ENCODE peak calls at places on chromosomes 4 and X, in six cellular contexts. C, I, K, N, S and F are unnamed samples.

GRCh38 chrX:32599156-32599555 is 612.2 kb downstream of the DMD start:
- DNase-seq in I (no peak), S (no peak), N (no peak), K (no peak), C (no peak), F (no peak)

GRCh38 chr4:109890076-109890475 is 22.6 kb upstream of the EGF start:
- DNase-seq in K (no peak), S (no peak), N (no peak), C (no peak), I (no peak), F (no peak)

GRCh38 chr4:76585897-76586360 is 150.9 kb downstream of the SHROOM3 start:
- DNase-seq in N (no peak), C (peak), I (peak), S (peak), K (peak), F (no peak)

GRCh38 chrX:13254076-13254785 is 65.6 kb downstream of the ATXN3L start:
- DNase-seq in S (peak), I (peak), C (peak), N (peak), K (no peak), F (peak)

GRCh38 chr4:10173754-10174749 is 57.5 kb upstream of the WDR1 start:
- DNase-seq in N (peak), I (no peak), S (no peak), C (no peak), K (no peak), F (no peak)

GRCh38 chrX:141879616-141880015 is 24.1 kb upstream of the MAGEC1 start:
- DNase-seq in K (no peak), C (no peak), S (no peak), I (no peak), N (no peak), F (no peak)

GRCh38 chr4:128583753-128584712 is 225.5 kb upstream of the JADE1 start:
- DNase-seq in K (no peak), S (no peak), C (no peak), N (peak), I (peak), F (peak)

GRCh38 chr4:21304061-21304541 is 603.8 kb downstream of the PACRGL start:
- DNase-seq in K (no peak), S (peak), N (no peak), I (peak), C (no peak), F (peak)

GRCh38 chrX:73930300-73930699 is 367.3 kb downstream of the CHIC1 start:
- DNase-seq in I (no peak), K (no peak), C (no peak), N (no peak), S (no peak), F (no peak)

GRCh38 chrX:1463581-1464281 is 11.0 kb upstream of the ASMTL start:
- DNase-seq in K (no peak), N (no peak), I (no peak), C (no peak), S (no peak), F (no peak)

GRCh38 chr4:78904143-78904542 is 35.1 kb downstream of the PAQR3 start:
- DNase-seq in N (no peak), C (no peak), S (no peak), I (peak), K (no peak), F (no peak)

GRCh38 chr4:37715889-37716402 is 29.8 kb upstream of the RELL1 start:
- DNase-seq in C (peak), K (no peak), I (peak), S (no peak), N (peak), F (peak)

GRCh38 chr4:173056708-173057107 is 111.9 kb upstream of the GALNT7 start:
- DNase-seq in C (no peak), S (no peak), K (no peak), I (no peak), N (no peak), F (no peak)

GRCh38 chrX:48468247-48468671 is 1.8 kb downstream of the SLC38A5 start:
- DNase-seq in S (peak), C (no peak), N (no peak), I (peak), K (no peak), F (no peak)

GRCh38 chr4:69957209-69957608 is 8.3 kb downstream of the CSN2 start:
- DNase-seq in C (no peak), K (no peak), N (no peak), S (no peak), I (no peak), F (no peak)

GRCh38 chr4:92012899-92013867 is 290.6 kb upstream of the GRID2 start:
- DNase-seq in K (no peak), N (no peak), I (no peak), C (no peak), S (peak), F (no peak)

GRCh38 chr4:128823025-128823661 is 13.6 kb downstream of the JADE1 start:
- DNase-seq in C (peak), I (peak), S (no peak), K (no peak), N (peak), F (peak)

GRCh38 chr4:119212251-119212963 is at the start of gene USP53:
- DNase-seq in S (peak), I (peak), K (peak), N (peak), C (peak), F (peak)

GRCh38 chr4:119209077-119209476 is 3.4 kb upstream of the USP53 start:
- DNase-seq in C (peak), S (no peak), N (peak), K (no peak), I (peak), F (peak)

GRCh38 chr4:119211856-119212250 is 660 bp upstream of the USP53 start:
- DNase-seq in C (no peak), S (no peak), N (no peak), I (peak), K (no peak), F (no peak)

GRCh38 chr4:119209586-119209985 is 2.9 kb upstream of the USP53 start:
- DNase-seq in K (no peak), C (no peak), N (no peak), I (peak), S (no peak), F (no peak)

DNA sequence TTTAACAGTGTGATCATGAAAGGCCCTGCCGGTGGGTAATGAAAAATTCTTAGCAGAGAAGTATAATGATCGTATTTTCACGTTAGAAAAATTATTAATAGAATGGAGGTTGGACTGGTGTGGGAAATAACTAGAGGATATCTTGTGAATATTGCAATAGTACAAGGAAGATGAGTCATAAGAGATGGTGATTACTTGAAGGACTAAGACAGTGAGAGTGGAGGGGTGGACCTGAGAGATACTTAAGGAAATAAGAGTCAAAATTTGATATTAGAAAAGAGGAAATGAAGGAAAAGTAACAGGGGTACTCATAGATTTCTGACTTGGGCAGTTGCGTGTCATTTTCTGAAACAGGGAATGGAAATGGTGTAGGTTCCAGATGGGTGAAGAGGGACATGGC is 1.8 kb upstream of the USP53 start:
- DNase-seq in S (no peak), K (no peak), I (peak), N (peak), C (no peak), F (peak)
- H3K4me3 ChIP-seq in S (no peak), K (no peak), I (no peak), N (no peak), C (no peak), F (peak)

DNA sequence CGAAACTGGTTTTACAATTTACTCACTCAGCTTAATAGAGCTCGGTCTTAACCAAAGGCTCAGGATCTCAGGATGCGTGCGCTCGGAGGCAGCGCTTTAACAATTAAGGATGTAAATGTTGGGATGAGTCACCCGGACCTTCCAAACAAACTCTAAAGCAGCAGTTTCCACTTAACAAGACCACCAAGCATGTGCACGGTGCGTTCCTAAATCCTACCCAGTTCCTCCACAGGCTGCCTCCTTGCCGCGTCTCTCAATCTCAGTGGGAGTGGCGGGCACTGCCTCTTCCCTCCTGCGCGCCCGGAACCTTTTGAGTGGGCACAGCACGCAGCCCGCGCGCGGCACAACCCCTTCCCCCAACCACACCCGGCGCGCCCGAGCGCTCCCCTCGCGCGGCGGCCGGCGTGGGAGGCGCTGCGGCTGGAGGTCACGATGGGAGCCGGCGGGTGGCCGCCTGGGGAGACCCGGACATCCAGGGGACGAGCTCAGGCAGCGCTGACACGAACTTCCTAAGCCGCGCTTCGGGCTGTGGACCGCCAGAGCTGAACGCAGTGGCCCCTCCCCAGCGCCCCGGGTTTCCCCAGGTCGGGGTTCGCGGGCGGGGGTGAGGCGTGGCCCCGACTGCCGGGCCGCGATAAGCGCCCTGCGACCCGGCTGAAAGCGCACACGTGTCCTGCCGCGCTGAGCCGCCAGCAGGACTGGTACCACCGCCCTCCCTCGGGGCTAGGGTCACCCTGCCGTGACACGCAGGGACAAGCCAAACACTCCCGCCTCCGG is at the start of gene ABCG2:
- DNase-seq in K (peak), I (peak), S (peak), C (peak), N (peak), F (peak)
- H3K4me3 ChIP-seq in K (peak), I (peak), S (peak), C (peak), N (peak), F (peak)

GRCh38 chr4:153211986-153212720 is 7.9 kb downstream of the TRIM2 start:
- DNase-seq in K (no peak), N (peak), I (peak), S (no peak), C (peak), F (peak)
- H3K4me3 ChIP-seq in K (no peak), N (no peak), I (no peak), S (no peak), C (no peak), F (no peak)

GRCh38 chr4:41413670-41414069 is 124.3 kb upstream of the LIMCH1 start:
- DNase-seq in N (no peak), K (no peak), S (peak), C (peak), I (no peak), F (no peak)
- H3K4me3 ChIP-seq in N (no peak), K (no peak), S (no peak), C (no peak), I (no peak), F (no peak)